ENCODE peak calls at places on chromosomes 16 and 17, in seven cellular contexts. X is NB4, V is A549, Q is dorsolateral prefrontal cortex, D is foreskin fibroblast, B is WERI-Rb-1, P is cardiac fibroblast. C is an unnamed sample.

GRCh38 chr17:4711671-4712111 is 1.3 kb downstream of the ARRB2 start:
- DNase-seq in X (peak; percentile 90), V (no peak), Q (peak; percentile 47), D (peak; percentile 20), B (no peak), P (no peak), C (no peak)

GRCh38 chr17:40530988-40531971 is 29.9 kb upstream of the TNS4 start:
- DNase-seq in X (no peak), V (no peak), Q (no peak), D (no peak), B (no peak), P (no peak), C (no peak)

GRCh38 chr17:33967608-33968349 is 287.3 kb upstream of the CCL2 start:
- DNase-seq in X (no peak), V (no peak), Q (no peak), D (no peak), B (no peak), P (no peak), C (no peak)

GRCh38 chr17:43983515-43984411 is 20.7 kb upstream of the NAGS start:
- DNase-seq in X (no peak), V (peak; percentile 34), Q (no peak), D (peak; percentile 54), B (peak; percentile 36), P (no peak), C (no peak)

GRCh38 chr17:36837616-36838272 is 99.5 kb upstream of the LHX1 start:
- DNase-seq in X (no peak), V (no peak), Q (no peak), D (no peak), B (no peak), P (no peak), C (no peak)

GRCh38 chr16:68509381-68509780 is 29.7 kb upstream of the ZFP90 start:
- DNase-seq in X (no peak), V (no peak), Q (no peak), D (no peak), B (no peak), P (no peak), C (no peak)

GRCh38 chr16:9351841-9352434 is 260.5 kb downstream of the HAPSTR1 start:
- DNase-seq in X (no peak), V (no peak), Q (no peak), D (no peak), B (no peak), P (no peak), C (no peak)

GRCh38 chr16:69131749-69132423 is 502 bp downstream of the CHTF8 start:
- DNase-seq in X (peak; percentile 94), V (peak; percentile 83), Q (peak; percentile 70), D (peak; percentile 94), B (peak; percentile 92), P (peak; percentile 90), C (peak; percentile 40)

GRCh38 chr17:44912763-44913544 is 2.3 kb downstream of the GFAP start:
- DNase-seq in X (no peak), V (no peak), Q (peak; percentile 25), D (no peak), B (no peak), P (no peak), C (no peak)

GRCh38 chr17:40522961-40523310 is 21.5 kb upstream of the TNS4 start:
- DNase-seq in X (no peak), V (no peak), Q (no peak), D (no peak), B (no peak), P (no peak), C (no peak)

DNA sequence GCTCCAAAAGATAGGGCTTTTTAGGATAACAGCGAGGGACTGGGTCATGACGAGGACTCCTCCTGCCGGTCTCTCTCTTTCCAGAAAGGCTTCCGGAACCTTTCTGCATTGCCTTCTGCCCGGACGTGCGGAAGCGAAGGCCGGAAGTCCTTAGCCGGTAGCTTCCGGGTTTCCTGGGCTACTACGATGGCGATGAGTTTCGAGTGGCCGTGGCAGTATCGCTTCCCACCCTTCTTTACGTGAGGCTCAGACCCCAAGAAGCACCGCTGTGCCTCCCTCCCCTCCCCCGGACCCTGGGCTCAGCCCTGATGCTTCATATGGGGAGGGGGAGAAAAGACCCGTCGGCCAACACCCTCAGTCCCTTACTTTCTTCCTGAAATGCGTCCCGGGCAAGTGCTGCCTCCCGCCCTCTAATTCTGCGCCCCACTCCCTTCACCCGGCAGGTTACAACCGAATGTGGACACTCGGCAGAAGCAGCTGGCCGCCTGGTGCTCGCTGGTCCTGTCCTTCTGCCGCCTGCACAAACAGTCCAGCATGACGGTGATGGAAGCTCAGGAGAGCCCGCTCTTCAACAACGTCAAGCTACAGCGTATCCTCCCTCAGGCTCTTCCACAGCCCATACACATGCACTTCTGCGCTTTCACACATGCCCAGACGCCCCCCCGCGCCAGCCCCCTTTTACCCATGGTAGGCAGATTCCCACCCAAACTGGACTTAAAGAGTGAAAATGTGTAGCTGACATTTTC is at the start of gene VPS25:
- DNase-seq in X (peak; percentile 84), V (peak; percentile 92), Q (peak; percentile 91), D (peak; percentile 93), B (peak; percentile 87), P (peak; percentile 89), C (peak; percentile 55)
- TF ChIP-seq CTCF in X (no peak), V (no peak), Q (peak; percentile 26), D (peak; percentile 23), B (peak; percentile 30), P (peak; percentile 25), C (peak; percentile 26)

DNA sequence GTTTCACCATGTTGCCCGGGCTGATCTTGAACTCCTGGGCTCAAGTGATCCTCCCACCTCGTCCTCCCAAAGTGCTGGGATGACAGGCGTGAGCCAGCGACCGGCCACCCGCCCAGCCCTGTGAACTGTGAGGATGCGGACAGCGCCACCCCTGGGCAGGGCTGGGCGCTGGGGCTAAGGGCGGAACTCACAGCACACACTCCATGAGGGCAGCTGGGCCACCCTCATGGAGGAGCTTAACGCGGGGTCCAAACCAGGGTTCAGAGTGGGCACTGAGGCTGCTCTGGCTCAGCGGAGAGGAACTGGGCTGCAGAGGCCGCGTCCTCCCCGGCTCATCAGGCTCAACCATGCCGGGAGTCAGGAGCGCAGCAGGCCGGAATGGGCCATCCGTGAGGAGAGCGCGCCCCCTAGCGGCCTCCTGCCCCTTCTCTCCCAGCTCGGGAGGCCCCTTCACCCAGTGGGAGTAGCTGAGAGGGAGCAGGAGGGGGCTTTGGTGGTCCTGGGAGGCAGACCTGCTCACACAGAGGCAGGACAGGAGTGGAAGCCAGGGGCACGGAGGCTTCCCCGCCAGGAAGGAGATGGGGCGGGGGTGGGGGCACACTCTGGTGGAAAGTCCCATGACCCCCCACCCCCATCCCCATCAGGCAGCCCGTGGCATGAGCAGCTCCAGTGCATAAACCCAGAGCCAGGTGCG is 13.8 kb downstream of the CORO7 start:
- DNase-seq in X (peak; percentile 72), V (peak; percentile 72), Q (peak; percentile 92), D (peak; percentile 91), B (peak; percentile 79), P (peak; percentile 81), C (no peak)
- H3K4me3 ChIP-seq in X (no peak overlapping the region), V (peak overlapping the region; percentile 28), Q (peak overlapping the region; percentile 26), D (no peak overlapping the region), B (no peak overlapping the region), P (peak overlapping the region; percentile 11), C (peak overlapping the region; percentile 19)

DNA sequence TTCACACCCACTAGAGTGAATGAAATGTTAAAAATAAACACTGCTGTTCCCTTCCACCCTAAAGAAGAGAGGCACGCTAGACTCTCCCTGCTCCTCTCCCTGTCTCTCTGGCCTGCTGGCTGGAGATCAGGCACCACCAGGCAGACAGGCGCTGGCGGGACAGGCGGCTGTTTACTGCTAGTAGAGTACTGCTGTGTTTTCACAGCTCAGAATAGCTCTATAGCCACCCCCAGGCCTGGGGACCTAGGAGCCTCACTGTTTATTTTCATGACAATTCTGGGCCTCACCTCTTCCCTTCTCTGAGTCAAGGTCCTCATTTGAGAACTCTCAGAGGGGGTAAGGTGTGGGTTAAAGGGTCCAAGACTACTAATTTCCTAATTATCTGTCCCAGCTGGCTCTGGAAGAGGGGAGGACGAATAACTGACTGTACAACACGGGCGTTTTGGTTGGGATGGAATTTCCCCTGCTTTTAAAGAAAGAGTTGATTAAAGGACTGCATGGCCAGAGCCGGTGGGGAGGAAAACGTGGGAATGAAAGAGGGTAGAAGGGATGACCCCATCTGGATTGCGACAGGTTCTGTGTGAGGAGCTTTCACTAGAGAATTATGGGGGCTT is 9.0 kb upstream of the G6PC1 start:
- DNase-seq in X (no peak), V (no peak), Q (no peak), D (peak; percentile 34), B (no peak), P (peak; percentile 13), C (no peak)
- TF ChIP-seq CTCF in X (no peak), V (no peak), Q (no peak), D (no peak), B (no peak), P (no peak), C (no peak)

GRCh38 chr16:66412182-66412581 is 14.9 kb upstream of the BEAN1 start:
- DNase-seq in X (no peak), V (no peak), Q (no peak), D (no peak), B (no peak), P (no peak), C (no peak)

GRCh38 chr16:66409156-66409555 is 17.9 kb upstream of the BEAN1 start:
- DNase-seq in X (no peak), V (no peak), Q (no peak), D (peak; percentile 45), B (no peak), P (peak; percentile 72), C (peak; percentile 55)

GRCh38 chr16:66406534-66407368 is 20.3 kb upstream of the BEAN1 start:
- DNase-seq in X (peak; percentile 74), V (peak; percentile 83), Q (peak; percentile 89), D (peak; percentile 86), B (peak; percentile 82), P (peak; percentile 75), C (no peak)

GRCh38 chr16:66405057-66405783 is 21.9 kb upstream of the BEAN1 start:
- DNase-seq in X (no peak), V (no peak), Q (no peak), D (no peak), B (no peak), P (no peak), C (no peak)

DNA sequence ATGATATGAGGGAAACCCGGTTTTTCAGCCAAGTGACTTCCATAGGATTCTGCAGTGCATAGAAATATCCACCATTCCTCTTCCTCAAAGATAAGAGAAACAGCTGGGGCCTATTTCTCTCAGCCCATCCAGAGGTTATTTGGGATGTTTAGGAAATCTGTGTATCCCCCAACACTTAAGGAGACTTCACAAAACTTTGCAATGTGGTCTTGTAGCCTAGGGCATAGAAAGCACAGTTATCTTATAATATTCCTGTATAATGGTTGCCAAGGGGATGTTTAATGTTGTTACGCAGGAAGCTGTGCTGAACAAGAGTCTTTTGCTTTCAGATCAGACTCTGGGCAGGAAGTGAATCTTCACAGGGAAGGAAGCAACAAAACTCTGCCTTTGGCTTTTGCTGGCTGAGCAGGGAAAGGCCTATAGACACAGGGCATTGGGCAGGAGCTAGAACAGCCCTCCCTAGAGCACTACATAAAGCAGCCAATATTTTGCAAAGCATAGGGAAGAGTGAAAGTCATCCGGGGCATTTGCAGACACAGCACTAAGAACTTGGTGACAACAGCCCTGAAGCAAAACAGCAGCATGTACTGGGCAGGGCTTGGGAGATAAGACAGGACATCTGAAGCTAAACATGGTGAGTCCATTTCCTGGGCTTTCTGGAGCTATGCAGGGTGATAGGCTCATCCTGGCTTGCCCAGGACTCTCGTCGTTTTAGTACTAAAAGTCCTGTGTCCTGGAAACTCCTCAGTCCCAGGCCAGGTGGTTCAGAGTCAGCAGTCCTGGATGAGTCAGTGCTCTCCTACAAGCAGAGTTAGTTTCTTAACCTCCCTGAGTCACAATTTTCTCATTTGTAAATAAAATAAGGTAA is 18.7 kb upstream of the BEAN1 start:
- DNase-seq in X (peak; percentile 56), V (peak; percentile 70), Q (no peak), D (peak; percentile 61), B (no peak), P (peak; percentile 87), C (peak; percentile 63)
- H3K4me3 ChIP-seq in X (peak overlapping the region; percentile 14), V (no peak overlapping the region), Q (no peak overlapping the region), D (peak overlapping the region; percentile 2), B (no peak overlapping the region), P (peak overlapping the region; percentile 17), C (peak overlapping the region; percentile 28)